ENCODE peak calls at places on chromosomes 11 and 22, in five cellular contexts. W is GM13977, D is sigmoid colon, P is uterus, F is HL-60. O is an unnamed sample.

GRCh38 chr11:68503281-68503687 is 42.7 kb downstream of the PPP6R3 start:
- DNase-seq in D (no peak), F (no peak), W (no peak), P (no peak), O (no peak)

GRCh38 chr11:111402411-111402810 is 23.3 kb upstream of the POU2AF1 start:
- DNase-seq in P (no peak), W (no peak), F (no peak), D (no peak), O (no peak)

GRCh38 chr11:96275807-96276594 is 67.0 kb downstream of the MAML2 start:
- DNase-seq in P (no peak), D (no peak), F (no peak), W (no peak), O (no peak)

GRCh38 chr11:96620464-96621044 is 230.7 kb downstream of the JRKL start:
- DNase-seq in F (no peak), D (no peak), W (no peak), P (no peak), O (no peak)

GRCh38 chr22:50569041-50569459 is 6.3 kb upstream of the SYCE3 start:
- DNase-seq in F (no peak), P (no peak), W (no peak), D (peak; percentile 57), O (no peak)

GRCh38 chr11:225734-226453 is 10.2 kb downstream of the SIRT3 start:
- DNase-seq in W (no peak), P (no peak), D (peak; percentile 5), F (peak; percentile 20), O (no peak)

GRCh38 chr22:30444632-30445437 is 19.3 kb downstream of the MTFP1 start:
- DNase-seq in W (peak; percentile 86), P (no peak), D (no peak), F (peak; percentile 36), O (peak; percentile 84)

GRCh38 chr11:128841461-128842072 is 25.5 kb downstream of the KCNJ1 start:
- DNase-seq in F (no peak), W (no peak), P (no peak), D (no peak), O (no peak)

GRCh38 chr11:62012451-62013265 is 45.2 kb upstream of the FTH1 start:
- DNase-seq in F (no peak), D (no peak), W (no peak), P (peak; percentile 24), O (no peak)

GRCh38 chr11:15901046-15901445 is 455.3 kb downstream of the SOX6 start:
- DNase-seq in P (no peak), W (no peak), F (no peak), D (no peak), O (no peak)

GRCh38 chr11:69881467-69882269 is 62.5 kb upstream of the FGF3 start:
- DNase-seq in F (no peak), P (no peak), D (no peak), W (no peak), O (peak; percentile 46)

GRCh38 chr11:19183641-19184040 is 18.1 kb downstream of the CSRP3 start:
- DNase-seq in D (no peak), W (no peak), F (no peak), P (no peak), O (no peak)

GRCh38 chr22:20857838-20858614 is 585 bp downstream of the PI4KA start:
- DNase-seq in D (peak; percentile 95), F (peak; percentile 78), W (peak; percentile 89), P (peak; percentile 91), O (peak; percentile 96)

GRCh38 chr11:2194877-2195755 is 23.5 kb upstream of the TH start:
- DNase-seq in D (no peak), W (peak; percentile 74), F (peak; percentile 23), P (no peak), O (peak; percentile 87)

GRCh38 chr11:69640260-69640994 is 529 bp upstream of the CCND1 start:
- DNase-seq in W (peak; percentile 50), F (no peak), P (no peak), D (peak; percentile 66), O (peak; percentile 53)

GRCh38 chr22:41197046-41197807 is 7.9 kb upstream of the L3MBTL2 start:
- DNase-seq in W (peak; percentile 93), D (peak; percentile 88), F (peak; percentile 74), P (peak; percentile 79), O (peak; percentile 86)
- TF ChIP-seq CTCF in W (peak; percentile 15), D (peak; percentile 24), F (no peak), P (peak; percentile 26), O (no peak)

DNA sequence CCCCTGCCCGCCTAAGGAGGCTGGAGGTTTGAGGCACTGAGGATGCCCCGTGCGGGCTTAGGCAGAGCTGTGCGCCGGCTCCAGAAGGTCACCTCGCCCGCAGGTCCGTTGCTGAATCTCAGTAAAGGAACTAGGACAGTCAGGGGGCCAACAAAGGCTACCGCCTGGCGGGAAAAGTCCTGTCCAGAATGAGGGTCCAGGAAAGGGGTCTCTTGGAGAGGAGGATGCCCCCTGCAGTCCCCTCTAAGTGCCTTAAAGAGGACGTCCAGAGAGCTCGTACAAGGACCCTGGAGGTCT is 549 bp downstream of the PVALB start:
- DNase-seq in F (no peak), D (no peak), W (no peak), P (no peak), O (no peak)
- TF ChIP-seq CTCF in F (no peak), D (no peak), W (no peak), P (no peak), O (no peak)

GRCh38 chr11:122020902-122021301 is 95.1 kb downstream of the BLID start:
- DNase-seq in F (no peak), W (no peak), P (peak; percentile 25), D (no peak), O (peak; percentile 18)
- TF ChIP-seq CTCF in F (no peak), W (no peak), P (peak; percentile 38), D (no peak), O (peak; percentile 63)

DNA sequence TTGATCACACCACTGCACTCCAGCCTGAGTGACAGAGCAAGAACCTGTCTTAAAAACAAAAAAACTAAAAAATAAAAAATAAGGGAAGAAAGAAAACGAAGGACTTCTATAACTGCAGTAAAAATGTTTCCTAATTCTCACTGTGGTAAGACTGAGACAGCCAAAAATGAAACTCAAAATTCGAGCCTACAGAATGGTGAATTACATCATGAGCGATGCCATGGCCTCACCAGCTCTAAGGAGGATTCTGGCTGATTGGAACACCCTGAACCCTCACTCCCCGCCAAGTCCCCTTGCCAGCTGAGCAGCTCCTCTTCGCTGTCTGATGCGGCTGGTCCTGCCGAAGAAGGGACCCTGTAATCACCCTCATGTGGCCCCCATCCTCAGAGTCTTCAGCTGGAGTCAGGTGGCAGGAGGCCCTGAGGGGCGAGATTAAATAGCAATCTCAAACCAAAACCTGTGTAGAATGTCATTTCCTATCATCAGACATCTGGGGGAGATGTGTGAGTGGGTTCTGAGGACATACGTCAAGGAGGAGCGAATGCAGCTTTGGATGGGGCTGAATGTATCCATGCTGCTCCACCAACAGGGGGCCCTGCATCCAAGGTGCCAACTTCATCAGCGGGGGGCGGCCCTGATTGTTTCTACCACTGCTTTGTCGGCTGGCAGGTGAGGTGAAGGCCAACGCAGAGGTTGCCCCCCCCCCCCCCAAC is 29.2 kb downstream of the PDGFB start:
- DNase-seq in P (no peak), F (no peak), W (peak; percentile 58), D (peak; percentile 29), O (no peak)
- TF ChIP-seq CTCF in P (no peak), F (no peak), W (peak; percentile 49), D (no peak), O (peak; percentile 41)

DNA sequence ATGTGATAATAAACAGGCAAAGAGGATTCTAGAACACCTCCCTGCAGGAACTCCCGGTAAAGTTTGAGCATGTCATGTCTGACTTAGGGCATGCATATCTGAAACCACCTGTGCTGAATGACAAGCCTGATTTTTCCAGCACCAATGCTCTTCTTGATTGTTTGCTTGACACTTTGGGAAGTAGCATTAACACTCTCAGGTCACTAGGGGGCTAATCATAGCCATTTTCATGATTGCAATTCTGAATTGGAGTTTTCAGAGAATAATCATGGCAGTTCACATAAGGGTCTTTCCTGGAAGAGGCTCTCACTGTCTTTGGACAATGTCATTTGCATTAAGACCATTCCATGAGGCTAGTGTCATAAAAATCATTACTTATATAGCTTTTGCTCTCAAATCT is 234.4 kb upstream of the MTNR1B start:
- DNase-seq in D (no peak), P (no peak), W (no peak), F (no peak), O (no peak)
- TF ChIP-seq CTCF in D (no peak), P (no peak), W (no peak), F (no peak), O (peak; percentile 55)

GRCh38 chr11:25758145-25758661 is 573.7 kb upstream of the ANO3 start:
- DNase-seq in P (no peak), D (no peak), W (no peak), F (no peak), O (no peak)
- TF ChIP-seq CTCF in P (no peak), D (no peak), W (no peak), F (no peak), O (no peak)

GRCh38 chr11:107780775-107781174 is 68.9 kb upstream of the SLN start:
- DNase-seq in P (no peak), W (no peak), F (no peak), D (no peak), O (no peak)
- TF ChIP-seq CTCF in P (no peak), W (no peak), F (no peak), D (no peak), O (no peak)

GRCh38 chr11:10902756-10903155 is 44.9 kb upstream of the ZBED5 start:
- DNase-seq in P (no peak), W (no peak), D (no peak), F (no peak), O (no peak)

GRCh38 chr11:10908215-10908990 is 50.5 kb upstream of the ZBED5 start:
- DNase-seq in D (no peak), W (no peak), F (no peak), P (no peak), O (no peak)

GRCh38 chr11:10909141-10909883 is 51.5 kb upstream of the ZBED5 start:
- DNase-seq in W (no peak), D (no peak), P (no peak), F (peak; percentile 7), O (no peak)

GRCh38 chr11:10902301-10902700 is 44.4 kb upstream of the ZBED5 start:
- DNase-seq in W (no peak), F (peak; percentile 7), D (no peak), P (no peak), O (no peak)

GRCh38 chr11:10906521-10906920 is 48.7 kb upstream of the ZBED5 start:
- DNase-seq in D (no peak), P (no peak), F (no peak), W (no peak), O (no peak)
- TF ChIP-seq CTCF in D (no peak), P (no peak), F (no peak), W (no peak), O (no peak)

DNA sequence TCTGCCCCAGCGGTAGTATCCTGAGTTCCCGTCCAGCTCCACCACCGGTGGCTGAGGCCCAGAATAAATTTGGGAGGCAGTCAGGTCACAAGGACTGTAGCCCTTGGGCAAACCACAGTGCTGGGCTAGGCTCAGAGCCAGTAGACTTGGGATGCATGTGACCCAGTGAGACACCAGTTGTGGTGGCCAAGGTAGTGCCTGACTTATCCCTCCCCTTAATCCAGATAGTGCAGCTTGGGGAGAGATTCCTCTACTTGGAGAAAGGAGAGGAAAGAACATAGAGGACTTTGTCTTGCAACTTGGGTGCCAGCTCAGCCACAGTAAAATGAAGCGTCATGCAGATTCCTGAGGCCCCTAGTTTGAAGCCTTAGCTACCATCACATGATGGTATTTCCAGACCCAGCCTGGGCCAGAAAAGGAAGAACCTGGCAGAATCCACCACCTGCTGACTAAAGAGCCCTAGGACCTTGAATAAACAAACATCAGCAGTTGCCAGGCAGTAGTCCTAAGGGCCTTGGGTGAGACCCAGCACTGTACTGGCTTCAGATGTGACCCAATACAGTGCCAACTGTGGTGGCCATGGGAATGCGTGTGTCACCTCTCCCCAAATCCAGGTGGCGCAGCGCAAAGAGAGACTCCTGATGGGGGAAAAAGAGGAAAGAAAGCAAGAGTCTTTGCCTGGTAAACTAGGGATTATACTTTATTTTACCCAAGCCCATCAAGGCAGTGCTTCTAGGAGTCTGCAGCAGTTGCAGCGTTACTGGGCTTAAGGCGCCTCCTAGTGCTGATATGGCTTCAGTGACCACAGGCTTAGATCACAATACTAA is 17.0 kb upstream of the DDX10 start:
- DNase-seq in F (peak; percentile 60), W (no peak), P (peak; percentile 55), D (no peak), O (peak; percentile 76)
- TF ChIP-seq CTCF in F (peak; percentile 68), W (peak; percentile 89), P (peak; percentile 60), D (peak; percentile 56), O (peak; percentile 62)